ENCODE peak calls at places on chromosomes 11 and 22, in seven cellular contexts. U is memory B cell, N is NCI-H774, V is activated T-cell treated with anti-CD3 and anti-CD28 coated beads for 48 hours, O is endothelial cell, P is EH, B is EL. Q is an unnamed sample.

GRCh38 chr22:50209893-50210292 is 9.1 kb downstream of the SELENOO start:
- DNase-seq in N (no peak), O (peak), V (no peak), P (peak), B (peak), U (peak), Q (peak)

GRCh38 chr22:38947321-38948112 is 9.9 kb upstream of the APOBEC3A start:
- DNase-seq in P (no peak), N (no peak), V (peak), O (no peak), B (no peak), U (no peak), Q (no peak)

GRCh38 chr22:33438273-33438672 is 380.1 kb upstream of the SYN3 start:
- DNase-seq in V (no peak), N (no peak), O (no peak), B (peak), P (peak), U (no peak), Q (peak)

GRCh38 chr11:109911488-109911887 is 181.7 kb upstream of the ZC3H12C start:
- DNase-seq in U (no peak), V (no peak), B (no peak), P (no peak), O (no peak), N (no peak), Q (no peak)

GRCh38 chr11:6531267-6531752 is 34.2 kb downstream of the DNHD1 start:
- DNase-seq in N (no peak), B (peak), P (peak), O (peak), V (no peak), U (no peak), Q (peak)

GRCh38 chr22:40668611-40669390 is 10.5 kb upstream of the MCHR1 start:
- DNase-seq in V (no peak), U (no peak), O (peak), B (peak), P (peak), N (no peak), Q (peak)

GRCh38 chr22:20996598-20997535 is 5.1 kb downstream of the THAP7 start:
- DNase-seq in O (no peak), V (no peak), N (no peak), B (no peak), P (no peak), U (no peak), Q (no peak)

GRCh38 chr11:65559951-65560537 is 1.9 kb upstream of the LTBP3 start:
- DNase-seq in U (no peak), B (peak), V (no peak), O (no peak), N (peak), P (peak), Q (peak)

GRCh38 chr22:25930083-25930482 is 188.1 kb downstream of the MYO18B start:
- DNase-seq in O (no peak), B (no peak), U (no peak), P (no peak), N (peak), V (no peak), Q (no peak)

GRCh38 chr11:100816823-100817222 is 129.7 kb downstream of the ARHGAP42 start:
- DNase-seq in O (no peak), V (no peak), B (no peak), P (no peak), N (no peak), U (no peak), Q (no peak)

GRCh38 chr11:113407163-113407562 is 19.6 kb downstream of the ANKK1 start:
- DNase-seq in N (no peak), B (no peak), U (no peak), O (no peak), P (no peak), V (no peak), Q (no peak)